ENCODE peak calls at places on chromosome 19, in eight cellular contexts. One of them, this sample, is unnamed.

GRCh38 chr19:32219392-32219791 is 126.0 kb upstream of the ZNF507 start:
- DNase-seq in cardiac muscle cell: no peak
- DNase-seq in C1 segment of cervical spinal cord: no peak
- DNase-seq in EL: no peak
- DNase-seq in memory B cell: no peak
- DNase-seq in activated B cell treated with CpG ODN at 0.5 μM for 24 hours: no peak
- DNase-seq in mucosa of descending colon: no peak
- DNase-seq in nucleus accumbens: no peak
- DNase-seq in this sample: no peak

GRCh38 chr19:2550431-2551171 is 74.7 kb downstream of the GADD45B start:
- DNase-seq in C1 segment of cervical spinal cord: no peak
- DNase-seq in memory B cell: no peak
- DNase-seq in EL: no peak
- DNase-seq in nucleus accumbens: peak
- DNase-seq in cardiac muscle cell: peak
- DNase-seq in activated B cell treated with CpG ODN at 0.5 μM for 24 hours: no peak
- DNase-seq in mucosa of descending colon: no peak
- DNase-seq in this sample: no peak

GRCh38 chr19:53865523-53865917 is 2.2 kb upstream of the MYADM start:
- DNase-seq in memory B cell: no peak
- DNase-seq in nucleus accumbens: no peak
- DNase-seq in cardiac muscle cell: no peak
- DNase-seq in EL: no peak
- DNase-seq in C1 segment of cervical spinal cord: no peak
- DNase-seq in activated B cell treated with CpG ODN at 0.5 μM for 24 hours: no peak
- DNase-seq in mucosa of descending colon: peak
- DNase-seq in this sample: no peak

GRCh38 chr19:38516802-38517201 is 83.3 kb downstream of the RYR1 start:
- DNase-seq in memory B cell: no peak
- DNase-seq in nucleus accumbens: no peak
- DNase-seq in activated B cell treated with CpG ODN at 0.5 μM for 24 hours: no peak
- DNase-seq in mucosa of descending colon: no peak
- DNase-seq in cardiac muscle cell: no peak
- DNase-seq in EL: no peak
- DNase-seq in C1 segment of cervical spinal cord: no peak
- DNase-seq in this sample: no peak

GRCh38 chr19:50567052-50567841 is 988 bp downstream of the LRRC4B start:
- DNase-seq in mucosa of descending colon: no peak
- DNase-seq in activated B cell treated with CpG ODN at 0.5 μM for 24 hours: no peak
- DNase-seq in memory B cell: no peak
- DNase-seq in C1 segment of cervical spinal cord: no peak
- DNase-seq in nucleus accumbens: peak
- DNase-seq in cardiac muscle cell: no peak
- DNase-seq in EL: no peak
- DNase-seq in this sample: no peak

GRCh38 chr19:13160557-13160956 is 10.3 kb downstream of the IER2 start:
- DNase-seq in activated B cell treated with CpG ODN at 0.5 μM for 24 hours: no peak
- DNase-seq in nucleus accumbens: no peak
- DNase-seq in C1 segment of cervical spinal cord: no peak
- DNase-seq in memory B cell: no peak
- DNase-seq in EL: peak
- DNase-seq in mucosa of descending colon: no peak
- DNase-seq in cardiac muscle cell: peak
- DNase-seq in this sample: peak

GRCh38 chr19:860481-861098 is 1.1 kb downstream of the CFD start:
- DNase-seq in nucleus accumbens: no peak
- DNase-seq in cardiac muscle cell: peak
- DNase-seq in memory B cell: peak
- DNase-seq in activated B cell treated with CpG ODN at 0.5 μM for 24 hours: peak
- DNase-seq in EL: peak
- DNase-seq in C1 segment of cervical spinal cord: no peak
- DNase-seq in mucosa of descending colon: peak
- DNase-seq in this sample: peak

GRCh38 chr19:48490980-48491792 is 20.4 kb downstream of the LMTK3 start:
- DNase-seq in activated B cell treated with CpG ODN at 0.5 μM for 24 hours: peak
- DNase-seq in mucosa of descending colon: peak
- DNase-seq in cardiac muscle cell: no peak
- DNase-seq in memory B cell: peak
- DNase-seq in nucleus accumbens: no peak
- DNase-seq in EL: no peak
- DNase-seq in C1 segment of cervical spinal cord: no peak
- DNase-seq in this sample: no peak

GRCh38 chr19:45137179-45137761 is 23.5 kb downstream of the NKPD1 start:
- DNase-seq in EL: no peak
- DNase-seq in activated B cell treated with CpG ODN at 0.5 μM for 24 hours: no peak
- DNase-seq in memory B cell: peak
- DNase-seq in nucleus accumbens: no peak
- DNase-seq in mucosa of descending colon: no peak
- DNase-seq in C1 segment of cervical spinal cord: no peak
- DNase-seq in cardiac muscle cell: peak
- DNase-seq in this sample: no peak

GRCh38 chr19:13181747-13182388 is 31.7 kb downstream of the IER2 start:
- DNase-seq in EL: peak
- DNase-seq in mucosa of descending colon: peak
- DNase-seq in nucleus accumbens: no peak
- DNase-seq in cardiac muscle cell: peak
- DNase-seq in memory B cell: no peak
- DNase-seq in C1 segment of cervical spinal cord: peak
- DNase-seq in activated B cell treated with CpG ODN at 0.5 μM for 24 hours: no peak
- DNase-seq in this sample: no peak

GRCh38 chr19:11453468-11454341 is 18.3 kb downstream of the PRKCSH start:
- DNase-seq in mucosa of descending colon: no peak
- DNase-seq in nucleus accumbens: no peak
- DNase-seq in activated B cell treated with CpG ODN at 0.5 μM for 24 hours: no peak
- DNase-seq in C1 segment of cervical spinal cord: no peak
- DNase-seq in memory B cell: no peak
- DNase-seq in cardiac muscle cell: no peak
- DNase-seq in EL: no peak
- DNase-seq in this sample: no peak

GRCh38 chr19:18419699-18420460 is 682 bp downstream of the SSBP4 start:
- DNase-seq in cardiac muscle cell: no peak
- DNase-seq in C1 segment of cervical spinal cord: no peak
- DNase-seq in mucosa of descending colon: peak
- DNase-seq in EL: no peak
- DNase-seq in memory B cell: no peak
- DNase-seq in activated B cell treated with CpG ODN at 0.5 μM for 24 hours: no peak
- DNase-seq in nucleus accumbens: no peak
- DNase-seq in this sample: no peak

GRCh38 chr19:48780684-48781391 is 25.5 kb downstream of the FGF21 start:
- DNase-seq in EL: peak
- DNase-seq in cardiac muscle cell: peak
- DNase-seq in activated B cell treated with CpG ODN at 0.5 μM for 24 hours: no peak
- DNase-seq in memory B cell: no peak
- DNase-seq in mucosa of descending colon: no peak
- DNase-seq in C1 segment of cervical spinal cord: no peak
- DNase-seq in nucleus accumbens: no peak
- DNase-seq in this sample: peak

GRCh38 chr19:47447470-47448359 is 24.0 kb downstream of the SLC8A2 start:
- DNase-seq in C1 segment of cervical spinal cord: no peak
- DNase-seq in memory B cell: no peak
- DNase-seq in EL: peak
- DNase-seq in nucleus accumbens: no peak
- DNase-seq in activated B cell treated with CpG ODN at 0.5 μM for 24 hours: no peak
- DNase-seq in mucosa of descending colon: peak
- DNase-seq in cardiac muscle cell: peak
- DNase-seq in this sample: no peak

This sample was measured in HCEC 1CT.